ENCODE peak calls at places on chromosome 22, in ten cellular contexts. One of them, this sample, is unnamed.

GRCh38 chr22:37167176-37167980 is 17.7 kb upstream of the IL2RB start:
- DNase-seq in cardiac fibroblast: no peak
- DNase-seq in GM12865: no peak
- DNase-seq in AG04449: no peak
- DNase-seq in GM06990: no peak
- DNase-seq in WERI-Rb-1: no peak
- DNase-seq in breast epithelium: no peak
- DNase-seq in sigmoid colon: peak
- DNase-seq in A673: no peak
- DNase-seq in GM13976: no peak
- DNase-seq in this sample: peak

GRCh38 chr22:44261861-44262595 is 50.7 kb downstream of the SHISAL1 start:
- DNase-seq in GM13976: no peak
- DNase-seq in sigmoid colon: peak
- DNase-seq in AG04449: no peak
- DNase-seq in GM06990: no peak
- DNase-seq in WERI-Rb-1: no peak
- DNase-seq in GM12865: no peak
- DNase-seq in breast epithelium: no peak
- DNase-seq in A673: peak
- DNase-seq in cardiac fibroblast: peak
- DNase-seq in this sample: peak

GRCh38 chr22:33699176-33699575 is 221.1 kb downstream of the LARGE1 start:
- DNase-seq in cardiac fibroblast: no peak
- DNase-seq in GM13976: no peak
- DNase-seq in A673: no peak
- DNase-seq in GM06990: no peak
- DNase-seq in breast epithelium: no peak
- DNase-seq in sigmoid colon: no peak
- DNase-seq in WERI-Rb-1: no peak
- DNase-seq in GM12865: no peak
- DNase-seq in AG04449: no peak
- DNase-seq in this sample: no peak

GRCh38 chr22:24201681-24202590 is 20.6 kb downstream of the SUSD2 start:
- DNase-seq in cardiac fibroblast: no peak
- DNase-seq in A673: no peak
- DNase-seq in GM12865: no peak
- DNase-seq in AG04449: no peak
- DNase-seq in breast epithelium: no peak
- DNase-seq in GM06990: no peak
- DNase-seq in WERI-Rb-1: no peak
- DNase-seq in sigmoid colon: no peak
- DNase-seq in GM13976: no peak
- DNase-seq in this sample: no peak

GRCh38 chr22:45993143-45993692 is 16.3 kb upstream of the WNT7B start:
- DNase-seq in sigmoid colon: no peak
- DNase-seq in cardiac fibroblast: no peak
- DNase-seq in A673: no peak
- DNase-seq in AG04449: no peak
- DNase-seq in GM13976: no peak
- DNase-seq in GM12865: no peak
- DNase-seq in GM06990: no peak
- DNase-seq in WERI-Rb-1: no peak
- DNase-seq in breast epithelium: no peak
- DNase-seq in this sample: no peak

GRCh38 chr22:49570032-49570848 is 257.4 kb downstream of the BRD1 start:
- DNase-seq in AG04449: no peak
- DNase-seq in sigmoid colon: peak
- DNase-seq in cardiac fibroblast: no peak
- DNase-seq in A673: no peak
- DNase-seq in GM12865: no peak
- DNase-seq in breast epithelium: peak
- DNase-seq in WERI-Rb-1: no peak
- DNase-seq in GM13976: no peak
- DNase-seq in GM06990: no peak
- DNase-seq in this sample: peak

GRCh38 chr22:32964411-32965057 is 93.6 kb downstream of the SYN3 start:
- DNase-seq in AG04449: no peak
- DNase-seq in sigmoid colon: no peak
- DNase-seq in GM13976: no peak
- DNase-seq in GM06990: no peak
- DNase-seq in WERI-Rb-1: no peak
- DNase-seq in cardiac fibroblast: no peak
- DNase-seq in breast epithelium: no peak
- DNase-seq in GM12865: no peak
- DNase-seq in A673: no peak
- DNase-seq in this sample: no peak

GRCh38 chr22:37027556-37027955 is 8.0 kb downstream of the MPST start:
- DNase-seq in GM13976: no peak
- DNase-seq in GM06990: no peak
- DNase-seq in A673: no peak
- DNase-seq in AG04449: no peak
- DNase-seq in breast epithelium: no peak
- DNase-seq in cardiac fibroblast: no peak
- DNase-seq in WERI-Rb-1: no peak
- DNase-seq in GM12865: no peak
- DNase-seq in sigmoid colon: no peak
- DNase-seq in this sample: no peak

GRCh38 chr22:49300241-49300640 is 527.4 kb downstream of the BRD1 start:
- DNase-seq in cardiac fibroblast: no peak
- DNase-seq in AG04449: no peak
- DNase-seq in WERI-Rb-1: no peak
- DNase-seq in GM06990: no peak
- DNase-seq in GM12865: no peak
- DNase-seq in sigmoid colon: no peak
- DNase-seq in breast epithelium: peak
- DNase-seq in GM13976: no peak
- DNase-seq in A673: no peak
- DNase-seq in this sample: peak

GRCh38 chr22:44846726-44847275 is 94.4 kb downstream of the ARHGAP8 start:
- DNase-seq in breast epithelium: no peak
- DNase-seq in A673: no peak
- DNase-seq in AG04449: no peak
- DNase-seq in GM13976: no peak
- DNase-seq in WERI-Rb-1: no peak
- DNase-seq in GM06990: no peak
- DNase-seq in GM12865: no peak
- DNase-seq in cardiac fibroblast: no peak
- DNase-seq in sigmoid colon: no peak
- DNase-seq in this sample: no peak

GRCh38 chr22:33539902-33540751 is 380.1 kb downstream of the LARGE1 start:
- DNase-seq in GM12865: peak
- DNase-seq in GM13976: no peak
- DNase-seq in A673: no peak
- DNase-seq in WERI-Rb-1: no peak
- DNase-seq in cardiac fibroblast: peak
- DNase-seq in breast epithelium: peak
- DNase-seq in AG04449: no peak
- DNase-seq in GM06990: no peak
- DNase-seq in sigmoid colon: peak
- DNase-seq in this sample: peak

GRCh38 chr22:43882122-43882767 is 9.6 kb downstream of the PNPLA5 start:
- DNase-seq in GM06990: no peak
- DNase-seq in sigmoid colon: peak
- DNase-seq in GM12865: no peak
- DNase-seq in A673: no peak
- DNase-seq in WERI-Rb-1: peak
- DNase-seq in cardiac fibroblast: no peak
- DNase-seq in breast epithelium: peak
- DNase-seq in GM13976: no peak
- DNase-seq in AG04449: no peak
- DNase-seq in this sample: peak

GRCh38 chr22:22397875-22398524 is 110.5 kb downstream of the ZNF280B start:
- DNase-seq in GM12865: no peak
- DNase-seq in GM13976: no peak
- DNase-seq in AG04449: no peak
- DNase-seq in WERI-Rb-1: peak
- DNase-seq in cardiac fibroblast: no peak
- DNase-seq in GM06990: no peak
- DNase-seq in breast epithelium: no peak
- DNase-seq in sigmoid colon: peak
- DNase-seq in A673: no peak
- DNase-seq in this sample: no peak

GRCh38 chr22:45318558-45319318 is 9.0 kb downstream of the FAM118A start:
- DNase-seq in GM12865: peak
- DNase-seq in cardiac fibroblast: no peak
- DNase-seq in GM13976: peak
- DNase-seq in sigmoid colon: no peak
- DNase-seq in breast epithelium: no peak
- DNase-seq in GM06990: peak
- DNase-seq in WERI-Rb-1: no peak
- DNase-seq in A673: no peak
- DNase-seq in AG04449: no peak
- DNase-seq in this sample: no peak

GRCh38 chr22:29265929-29266328 is 1.9 kb downstream of the RHBDD3 start:
- DNase-seq in GM12865: no peak
- DNase-seq in cardiac fibroblast: peak
- DNase-seq in AG04449: no peak
- DNase-seq in GM06990: no peak
- DNase-seq in breast epithelium: no peak
- DNase-seq in GM13976: no peak
- DNase-seq in sigmoid colon: no peak
- DNase-seq in WERI-Rb-1: peak
- DNase-seq in A673: no peak
- DNase-seq in this sample: peak

GRCh38 chr22:17375914-17376614 is 6.8 kb downstream of the CECR2 start:
- DNase-seq in GM13976: no peak
- DNase-seq in GM06990: no peak
- DNase-seq in sigmoid colon: no peak
- DNase-seq in WERI-Rb-1: no peak
- DNase-seq in AG04449: no peak
- DNase-seq in breast epithelium: no peak
- DNase-seq in cardiac fibroblast: no peak
- DNase-seq in A673: no peak
- DNase-seq in GM12865: no peak
- DNase-seq in this sample: no peak
- TF ChIP-seq CTCF in GM13976: no peak
- TF ChIP-seq CTCF in GM06990: no peak
- TF ChIP-seq CTCF in sigmoid colon: no peak
- TF ChIP-seq CTCF in WERI-Rb-1: no peak
- TF ChIP-seq CTCF in AG04449: no peak
- TF ChIP-seq CTCF in breast epithelium: no peak
- TF ChIP-seq CTCF in cardiac fibroblast: no peak
- TF ChIP-seq CTCF in A673: no peak
- TF ChIP-seq CTCF in GM12865: no peak
- TF ChIP-seq CTCF in this sample: no peak

DNA sequence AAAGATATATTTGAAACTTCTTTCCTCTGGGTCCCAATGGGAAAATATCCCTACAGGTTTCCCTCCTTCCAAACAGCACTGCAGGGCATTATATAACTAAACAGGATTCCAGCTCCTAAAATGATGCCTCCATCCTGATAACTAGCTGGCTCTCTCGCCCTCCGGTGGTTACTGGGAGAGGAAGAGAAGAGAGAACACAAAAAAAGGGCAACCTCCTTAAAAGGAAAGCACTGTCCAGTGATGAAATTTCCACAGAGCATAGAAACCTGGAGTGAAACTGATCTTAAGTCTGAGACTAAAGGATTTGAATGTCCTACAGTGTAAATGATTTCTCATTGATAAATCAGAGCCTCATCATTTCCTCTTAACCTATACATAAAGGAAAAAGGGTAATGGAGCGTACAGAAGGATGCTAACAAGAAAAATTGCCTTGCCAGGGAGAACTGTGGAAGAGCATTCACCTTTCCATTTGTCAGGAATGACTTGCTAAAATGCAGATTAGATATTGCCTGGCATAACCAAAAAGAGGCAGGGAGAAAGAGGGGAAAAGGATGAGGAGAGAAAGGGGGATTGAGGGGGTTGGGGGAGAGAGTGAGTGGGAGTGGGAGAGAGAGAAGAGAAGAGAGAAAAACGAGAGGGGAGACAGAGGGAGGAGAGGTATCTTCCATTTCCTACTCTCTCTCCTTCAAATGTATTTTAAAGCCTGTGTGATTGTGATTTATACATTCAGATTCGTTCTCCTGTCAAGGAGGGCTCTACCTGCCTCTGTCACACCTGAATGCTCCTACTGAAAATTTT is 121.4 kb downstream of the APOL5 start:
- DNase-seq in A673: peak
- DNase-seq in GM13976: no peak
- DNase-seq in GM06990: no peak
- DNase-seq in WERI-Rb-1: peak
- DNase-seq in AG04449: peak
- DNase-seq in sigmoid colon: peak
- DNase-seq in breast epithelium: no peak
- DNase-seq in cardiac fibroblast: peak
- DNase-seq in GM12865: peak
- DNase-seq in this sample: no peak
- TF ChIP-seq CTCF in A673: peak
- TF ChIP-seq CTCF in GM13976: peak
- TF ChIP-seq CTCF in GM06990: no peak
- TF ChIP-seq CTCF in WERI-Rb-1: peak
- TF ChIP-seq CTCF in AG04449: peak
- TF ChIP-seq CTCF in sigmoid colon: peak
- TF ChIP-seq CTCF in breast epithelium: no peak
- TF ChIP-seq CTCF in cardiac fibroblast: peak
- TF ChIP-seq CTCF in GM12865: peak
- TF ChIP-seq CTCF in this sample: peak

DNA sequence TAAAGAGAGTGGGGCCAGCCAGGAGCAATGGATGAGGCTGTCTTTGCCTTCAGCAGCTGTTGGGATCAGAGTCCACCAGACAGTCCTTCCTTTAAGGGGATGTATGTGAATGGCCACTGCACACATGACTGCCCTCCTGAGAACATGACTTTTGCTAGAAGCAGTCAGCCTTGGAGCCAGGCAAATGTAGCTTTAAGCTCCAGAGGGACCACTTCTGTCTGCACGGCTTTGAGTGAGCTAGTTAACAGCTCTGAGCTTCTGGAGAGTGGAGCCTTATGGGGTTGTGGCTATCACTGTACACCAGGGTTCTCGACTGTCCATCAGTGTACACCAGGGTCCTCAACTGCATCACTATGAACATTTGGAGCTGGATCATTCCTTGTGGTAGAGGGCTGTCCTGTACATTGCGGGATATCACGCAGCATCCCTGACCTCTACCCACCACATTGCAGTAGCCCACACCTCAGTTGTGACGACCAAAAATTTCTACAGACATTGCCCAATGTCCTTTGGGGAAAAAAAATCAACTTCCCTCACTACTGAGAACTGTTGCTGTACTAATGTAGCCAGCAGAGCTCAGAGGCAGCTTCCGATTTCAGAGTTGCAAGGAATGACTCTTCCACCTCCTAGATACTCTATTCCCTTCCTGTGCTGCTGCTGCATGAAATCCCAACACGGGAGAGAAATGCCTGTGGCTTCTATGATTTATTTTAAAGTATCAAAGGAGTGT is 169.4 kb downstream of the MYO18B start:
- DNase-seq in breast epithelium: no peak
- DNase-seq in sigmoid colon: no peak
- DNase-seq in cardiac fibroblast: no peak
- DNase-seq in A673: no peak
- DNase-seq in GM06990: no peak
- DNase-seq in GM13976: no peak
- DNase-seq in GM12865: no peak
- DNase-seq in AG04449: no peak
- DNase-seq in WERI-Rb-1: no peak
- DNase-seq in this sample: no peak
- TF ChIP-seq CTCF in breast epithelium: no peak
- TF ChIP-seq CTCF in sigmoid colon: no peak
- TF ChIP-seq CTCF in cardiac fibroblast: no peak
- TF ChIP-seq CTCF in A673: no peak
- TF ChIP-seq CTCF in GM06990: no peak
- TF ChIP-seq CTCF in GM13976: no peak
- TF ChIP-seq CTCF in GM12865: no peak
- TF ChIP-seq CTCF in AG04449: no peak
- TF ChIP-seq CTCF in WERI-Rb-1: no peak
- TF ChIP-seq CTCF in this sample: no peak

GRCh38 chr22:39631857-39632256 is 61.3 kb downstream of the CACNA1I start:
- DNase-seq in AG04449: no peak
- DNase-seq in WERI-Rb-1: peak
- DNase-seq in cardiac fibroblast: no peak
- DNase-seq in A673: no peak
- DNase-seq in GM13976: no peak
- DNase-seq in GM12865: no peak
- DNase-seq in breast epithelium: no peak
- DNase-seq in GM06990: no peak
- DNase-seq in sigmoid colon: no peak
- DNase-seq in this sample: no peak
- TF ChIP-seq CTCF in AG04449: no peak
- TF ChIP-seq CTCF in WERI-Rb-1: no peak
- TF ChIP-seq CTCF in cardiac fibroblast: no peak
- TF ChIP-seq CTCF in A673: no peak
- TF ChIP-seq CTCF in GM13976: no peak
- TF ChIP-seq CTCF in GM12865: no peak
- TF ChIP-seq CTCF in breast epithelium: no peak
- TF ChIP-seq CTCF in GM06990: no peak
- TF ChIP-seq CTCF in sigmoid colon: no peak
- TF ChIP-seq CTCF in this sample: no peak